ENCODE peak calls at places on chromosome 19, in ten cellular contexts. H is BJ; O is foreskin fibroblast; U is nephron progenitor cell; R is heart left ventricle; X is foreskin keratinocyte; W is cardiac fibroblast; B is uterus; M is activated CD8-positive, alpha-beta T cell treated with anti-CD3 and anti-CD28 coated beads for 36 hours; F is cardiac muscle cell. S is an unnamed sample.

GRCh38 chr19:45250832-45251451 is at the start of gene MARK4:
- DNase-seq in H (no peak), O (peak; percentile 39), U (peak; percentile 75), R (peak; percentile 65), X (peak; percentile 32), W (peak; percentile 71), B (peak; percentile 62), M (peak; percentile 50), F (peak; percentile 77), S (peak; percentile 14)

GRCh38 chr19:9839415-9839814 is 4.3 kb downstream of the PIN1 start:
- DNase-seq in H (no peak), O (peak; percentile 20), U (no peak), R (no peak), X (no peak), W (peak; percentile 29), B (no peak), M (no peak), F (no peak), S (peak; percentile 38)

GRCh38 chr19:7386308-7386707 is 37.6 kb downstream of the ARHGEF18 start:
- DNase-seq in H (no peak), O (no peak), U (no peak), R (no peak), X (no peak), W (no peak), B (no peak), M (peak; percentile 42), F (no peak), S (no peak)

GRCh38 chr19:50994129-50994528 is 7.3 kb downstream of the KLK8 start:
- DNase-seq in H (no peak), O (no peak), U (no peak), R (no peak), X (no peak), W (no peak), B (no peak), M (peak; percentile 27), F (no peak), S (no peak)

GRCh38 chr19:14798760-14799159 is 20.4 kb upstream of the ADGRE2 start:
- DNase-seq in H (no peak), O (no peak), U (no peak), R (no peak), X (no peak), W (no peak), B (no peak), M (no peak), F (no peak), S (no peak)

GRCh38 chr19:32387701-32388392 is 17.7 kb upstream of the DPY19L3 start:
- DNase-seq in H (no peak), O (peak; percentile 87), U (no peak), R (no peak), X (no peak), W (no peak), B (peak; percentile 35), M (no peak), F (no peak), S (peak; percentile 12)

GRCh38 chr19:29887498-29887897 is 54.5 kb upstream of the URI1 start:
- DNase-seq in H (no peak), O (peak; percentile 17), U (no peak), R (no peak), X (no peak), W (peak; percentile 33), B (no peak), M (no peak), F (no peak), S (no peak)

GRCh38 chr19:28706693-28707092 is 506.3 kb downstream of the UQCRFS1 start:
- DNase-seq in H (no peak), O (no peak), U (no peak), R (no peak), X (no peak), W (no peak), B (no peak), M (no peak), F (no peak), S (no peak)

GRCh38 chr19:28586501-28586900 is 626.5 kb downstream of the UQCRFS1 start:
- DNase-seq in H (no peak), O (no peak), U (no peak), R (no peak), X (no peak), W (no peak), B (no peak), M (no peak), F (peak; percentile 1), S (no peak)

GRCh38 chr19:52941941-52942370 is 18.7 kb upstream of the ZNF888 start:
- DNase-seq in H (no peak), O (no peak), U (peak; percentile 37), R (peak; percentile 40), X (no peak), W (peak; percentile 32), B (peak; percentile 36), M (peak; percentile 41), F (peak; percentile 22), S (no peak)

GRCh38 chr19:14502334-14503092 is 6.6 kb upstream of the GIPC1 start:
- DNase-seq in H (no peak), O (no peak), U (no peak), R (no peak), X (no peak), W (peak; percentile 55), B (no peak), M (no peak), F (no peak), S (no peak)

GRCh38 chr19:58578430-58578925 is 5.3 kb upstream of the MZF1 start:
- DNase-seq in H (no peak), O (no peak), U (no peak), R (no peak), X (no peak), W (no peak), B (no peak), M (no peak), F (no peak), S (no peak)

GRCh38 chr19:43784251-43784980 is 3.6 kb upstream of the KCNN4 start:
- DNase-seq in H (no peak), O (peak; percentile 77), U (no peak), R (peak; percentile 56), X (peak; percentile 56), W (peak; percentile 75), B (no peak), M (peak; percentile 86), F (no peak), S (peak; percentile 46)

GRCh38 chr19:34556500-34556899 is 74.9 kb downstream of the WTIP start:
- DNase-seq in H (no peak), O (peak; percentile 9), U (peak; percentile 25), R (no peak), X (no peak), W (peak; percentile 54), B (no peak), M (peak; percentile 59), F (peak; percentile 10), S (no peak)

GRCh38 chr19:34067861-34068271 is 104.4 kb upstream of the LSM14A start:
- DNase-seq in H (no peak), O (no peak), U (no peak), R (no peak), X (peak; percentile 3), W (no peak), B (no peak), M (no peak), F (no peak), S (no peak)

GRCh38 chr19:49339364-49340068 is 4.3 kb downstream of the CD37 start:
- DNase-seq in H (peak; percentile 35), O (peak; percentile 87), U (peak; percentile 85), R (peak; percentile 92), X (peak; percentile 75), W (peak; percentile 92), B (peak; percentile 89), M (no peak), F (peak; percentile 95), S (peak; percentile 62)

GRCh38 chr19:1608414-1609391 is 3.4 kb upstream of the UQCR11 start:
- DNase-seq in H (no peak), O (no peak), U (no peak), R (no peak), X (no peak), W (no peak), B (no peak), M (peak; percentile 45), F (no peak), S (no peak)

GRCh38 chr19:44111910-44112463 is 1.2 kb upstream of the ZNF225 start:
- DNase-seq in H (peak; percentile 28), O (peak; percentile 86), U (peak; percentile 54), R (peak; percentile 52), X (peak; percentile 36), W (peak; percentile 87), B (no peak), M (peak; percentile 41), F (peak; percentile 85), S (peak; percentile 59)

GRCh38 chr19:46372901-46373572 is 26.1 kb downstream of the PPP5C start:
- DNase-seq in H (no peak), O (peak; percentile 35), U (no peak), R (no peak), X (peak; percentile 35), W (peak; percentile 28), B (no peak), M (no peak), F (no peak), S (no peak)
- TF ChIP-seq CTCF in H (peak; percentile 38), O (peak; percentile 24), U (no peak), R (peak; percentile 14), X (peak; percentile 66), W (peak; percentile 43), B (no peak), M (no peak), F (peak; percentile 43), S (peak; percentile 32)

GRCh38 chr19:48290341-48290922 is 20.6 kb downstream of the ZNF114 start:
- DNase-seq in H (no peak), O (no peak), U (peak; percentile 64), R (no peak), X (no peak), W (peak; percentile 36), B (peak; percentile 61), M (no peak), F (peak; percentile 28), S (no peak)
- TF ChIP-seq CTCF in H (peak; percentile 16), O (peak; percentile 11), U (no peak), R (no peak), X (no peak), W (no peak), B (no peak), M (no peak), F (peak; percentile 21), S (peak; percentile 9)

GRCh38 chr19:56252699-56253422 is 19.7 kb upstream of the EDDM13 start:
- DNase-seq in H (no peak), O (peak; percentile 43), U (peak; percentile 90), R (peak; percentile 70), X (peak; percentile 33), W (peak; percentile 85), B (peak; percentile 44), M (peak; percentile 90), F (peak; percentile 70), S (peak; percentile 22)
- TF ChIP-seq CTCF in H (peak; percentile 97), O (peak; percentile 91), U (peak; percentile 82), R (peak; percentile 86), X (peak; percentile 92), W (peak; percentile 99), B (peak; percentile 54), M (peak; percentile 80), F (peak; percentile 99), S (peak; percentile 84)

DNA sequence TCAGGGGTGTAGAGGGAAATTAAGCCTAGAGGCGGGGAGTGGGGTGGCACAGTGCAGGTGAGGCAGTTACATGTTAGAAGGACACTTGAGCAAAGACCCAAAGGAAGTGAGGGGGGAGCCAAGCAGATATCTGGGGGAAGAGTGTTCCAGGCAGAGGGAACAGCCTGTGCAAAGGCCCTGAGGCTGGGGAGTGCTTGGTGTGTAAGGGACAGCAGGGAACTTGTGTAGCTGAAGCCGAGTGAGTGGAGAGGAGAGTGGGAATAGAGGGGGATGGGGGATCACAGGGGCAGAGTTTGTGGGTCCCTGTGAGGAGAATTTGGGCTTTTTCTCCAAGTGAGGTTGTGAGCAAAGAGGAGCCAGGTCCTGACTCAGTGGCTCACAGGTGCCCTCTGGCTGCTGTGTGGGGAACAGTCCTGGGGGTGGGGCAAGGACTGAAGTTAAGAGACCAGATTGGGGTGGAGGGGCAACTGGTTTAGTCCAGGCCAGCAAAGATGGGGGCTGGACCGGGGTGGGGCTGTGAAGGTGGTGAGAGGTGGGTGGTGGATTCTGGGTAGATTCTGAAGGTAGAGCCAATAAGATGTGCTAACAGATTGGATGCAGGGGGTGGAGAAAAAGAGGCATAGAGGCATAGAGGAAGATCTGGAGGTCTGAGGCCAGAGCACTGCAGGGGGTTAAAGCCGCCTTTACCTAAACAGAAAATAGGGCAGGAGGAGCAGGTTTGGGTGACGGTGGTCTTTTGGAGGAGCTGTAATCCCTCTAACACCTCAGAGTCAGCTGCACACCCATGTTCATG is 75.3 kb downstream of the CACNA1A start:
- DNase-seq in H (no peak), O (peak; percentile 31), U (peak; percentile 49), R (no peak), X (no peak), W (peak; percentile 67), B (no peak), M (peak; percentile 73), F (peak; percentile 50), S (peak; percentile 11)
- TF ChIP-seq CTCF in H (peak; percentile 94), O (peak; percentile 95), U (peak; percentile 48), R (peak; percentile 52), X (peak; percentile 82), W (peak; percentile 94), B (no peak), M (peak; percentile 63), F (peak; percentile 91), S (peak; percentile 88)